ENCODE peak calls at places on chromosomes 3 and 15, in seven cellular contexts. O is IMR-90, D is H9, I is neuronal stem cell, Y is mesenchymal stem cell, F is H1, B is trophoblast cell. W is an unnamed sample.

GRCh38 chr15:36844453-36845094 is 255.8 kb downstream of the MEIS2 start:
- DNase-seq in O (peak; percentile 69), D (no peak), I (no peak), Y (peak; percentile 63), F (no peak), B (no peak), W (peak; percentile 10)

GRCh38 chr15:46409879-46410278 is 775.0 kb downstream of the SQOR start:
- DNase-seq in O (no peak), D (no peak), I (no peak), Y (no peak), F (no peak), B (no peak), W (no peak)

GRCh38 chr3:158103131-158103955 is 2.9 kb downstream of the SHOX2 start:
- DNase-seq in O (no peak), D (peak; percentile 54), I (no peak), Y (peak; percentile 30), F (no peak), B (no peak), W (peak; percentile 44)

GRCh38 chr3:133451309-133451708 is 51.5 kb downstream of the BFSP2 start:
- DNase-seq in O (no peak), D (no peak), I (no peak), Y (no peak), F (no peak), B (no peak), W (no peak)

GRCh38 chr3:52535411-52536111 is 844 bp upstream of the UQCC5 start:
- DNase-seq in O (no peak), D (no peak), I (no peak), Y (no peak), F (no peak), B (no peak), W (no peak)

GRCh38 chr3:82080261-82080660 is 318.8 kb upstream of the GBE1 start:
- DNase-seq in O (no peak), D (no peak), I (no peak), Y (no peak), F (no peak), B (no peak), W (peak; percentile 67)

GRCh38 chr15:62462268-62462667 is 297.2 kb upstream of the C2CD4B start:
- DNase-seq in O (no peak), D (no peak), I (no peak), Y (peak; percentile 38), F (no peak), B (no peak), W (no peak)

GRCh38 chr3:169278092-169278491 is 385.4 kb downstream of the MECOM start:
- DNase-seq in O (no peak), D (no peak), I (no peak), Y (no peak), F (no peak), B (no peak), W (no peak)

GRCh38 chr15:101149864-101150722 is 101.8 kb downstream of the CHSY1 start:
- DNase-seq in O (no peak), D (no peak), I (no peak), Y (no peak), F (no peak), B (no peak), W (no peak)

GRCh38 chr3:157958471-157958870 is 147.7 kb downstream of the SHOX2 start:
- DNase-seq in O (no peak), D (no peak), I (no peak), Y (no peak), F (no peak), B (no peak), W (peak; percentile 57)

GRCh38 chr3:161267646-161268045 is 46.5 kb downstream of the NMD3 start:
- DNase-seq in O (no peak), D (no peak), I (no peak), Y (no peak), F (no peak), B (no peak), W (no peak)

GRCh38 chr3:187051724-187052364 is 87.5 kb downstream of the RPL39L start:
- DNase-seq in O (no peak), D (no peak), I (no peak), Y (no peak), F (no peak), B (peak; percentile 38), W (no peak)

GRCh38 chr3:187044871-187045552 is 94.3 kb downstream of the RPL39L start:
- DNase-seq in O (no peak), D (no peak), I (no peak), Y (no peak), F (no peak), B (no peak), W (no peak)

GRCh38 chr3:187051066-187051465 is 88.2 kb downstream of the RPL39L start:
- DNase-seq in O (no peak), D (no peak), I (no peak), Y (no peak), F (no peak), B (no peak), W (no peak)

GRCh38 chr3:187046033-187046432 is 93.3 kb downstream of the RPL39L start:
- DNase-seq in O (no peak), D (no peak), I (no peak), Y (no peak), F (no peak), B (no peak), W (no peak)

GRCh38 chr3:187049462-187050101 is 89.7 kb downstream of the RPL39L start:
- DNase-seq in O (no peak), D (no peak), I (no peak), Y (no peak), F (no peak), B (no peak), W (no peak)
- H2BK120ac ChIP-seq in O (no peak overlapping the region), D (no peak overlapping the region), I (no peak overlapping the region), Y (no peak overlapping the region), F (no peak overlapping the region), B (no peak overlapping the region), W (no peak overlapping the region)

GRCh38 chr3:172315401-172316091 is 132.7 kb downstream of the GHSR start:
- DNase-seq in O (peak; percentile 85), D (no peak), I (no peak), Y (peak; percentile 95), F (no peak), B (no peak), W (peak; percentile 54)
- H2BK120ac ChIP-seq in O (peak overlapping the region; percentile 59), D (no peak overlapping the region), I (no peak overlapping the region), Y (no peak overlapping the region), F (no peak overlapping the region), B (no peak overlapping the region), W (no peak overlapping the region)

GRCh38 chr15:34262362-34262761 is 37.5 kb downstream of the EMC4 start:
- DNase-seq in O (no peak), D (peak; percentile 25), I (no peak), Y (no peak), F (no peak), B (no peak), W (no peak)
- H2BK120ac ChIP-seq in O (no peak overlapping the region), D (no peak overlapping the region), I (no peak overlapping the region), Y (no peak overlapping the region), F (no peak overlapping the region), B (no peak overlapping the region), W (no peak overlapping the region)

DNA sequence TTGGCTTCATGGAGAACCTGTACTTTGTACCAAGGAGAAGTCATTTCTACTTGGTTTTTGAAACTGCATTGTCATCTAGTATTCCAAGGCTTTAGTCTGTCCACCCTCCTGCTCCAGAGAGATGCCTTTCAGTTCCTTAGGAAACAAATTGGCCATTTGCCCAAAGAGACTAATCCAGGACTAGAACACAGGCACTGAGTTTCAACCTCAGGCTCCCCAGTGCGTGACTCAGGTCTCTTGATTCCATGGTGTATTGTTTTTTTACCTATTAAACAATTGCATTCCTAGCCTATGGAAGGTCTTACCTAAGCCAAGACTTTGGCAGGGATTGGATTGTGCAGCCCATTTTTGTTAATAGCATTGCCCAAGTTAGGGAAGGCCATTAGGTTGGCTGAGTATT is 214.8 kb upstream of the CTDSPL start:
- DNase-seq in O (no peak), D (no peak), I (no peak), Y (no peak), F (no peak), B (no peak), W (no peak)
- H2BK120ac ChIP-seq in O (no peak overlapping the region), D (no peak overlapping the region), I (no peak overlapping the region), Y (no peak overlapping the region), F (no peak overlapping the region), B (no peak overlapping the region), W (no peak overlapping the region)

GRCh38 chr3:3189961-3190360 is 10.5 kb upstream of the CRBN start:
- DNase-seq in O (no peak), D (no peak), I (no peak), Y (no peak), F (no peak), B (no peak), W (peak; percentile 93)

GRCh38 chr3:3196148-3196861 is 16.8 kb upstream of the CRBN start:
- DNase-seq in O (no peak), D (peak; percentile 34), I (no peak), Y (peak; percentile 17), F (no peak), B (peak; percentile 16), W (peak; percentile 48)

GRCh38 chr3:3189102-3189727 is 9.7 kb upstream of the CRBN start:
- DNase-seq in O (peak; percentile 19), D (no peak), I (no peak), Y (peak; percentile 30), F (no peak), B (no peak), W (no peak)

GRCh38 chr3:3191675-3192480 is 12.4 kb upstream of the CRBN start:
- DNase-seq in O (no peak), D (no peak), I (no peak), Y (peak; percentile 9), F (no peak), B (no peak), W (peak; percentile 91)

GRCh38 chr3:3192481-3192764 is 12.9 kb upstream of the CRBN start:
- DNase-seq in O (no peak), D (no peak), I (no peak), Y (no peak), F (no peak), B (no peak), W (peak; percentile 59)
- H2BK120ac ChIP-seq in O (no peak overlapping the region), D (no peak overlapping the region), I (no peak overlapping the region), Y (no peak overlapping the region), F (no peak overlapping the region), B (no peak overlapping the region), W (no peak overlapping the region)

GRCh38 chr15:93291380-93291779 is 202.4 kb upstream of the RGMA start:
- DNase-seq in O (no peak), D (no peak), I (no peak), Y (no peak), F (no peak), B (no peak), W (no peak)

GRCh38 chr15:93298901-93299300 is 209.9 kb upstream of the RGMA start:
- DNase-seq in O (no peak), D (no peak), I (no peak), Y (no peak), F (no peak), B (no peak), W (no peak)

GRCh38 chr15:93300796-93301195 is 211.8 kb upstream of the RGMA start:
- DNase-seq in O (no peak), D (no peak), I (no peak), Y (no peak), F (no peak), B (no peak), W (no peak)

GRCh38 chr15:93302080-93302765 is 213.2 kb upstream of the RGMA start:
- DNase-seq in O (no peak), D (no peak), I (no peak), Y (no peak), F (no peak), B (no peak), W (no peak)

GRCh38 chr15:93296786-93297500 is 207.9 kb upstream of the RGMA start:
- DNase-seq in O (no peak), D (no peak), I (no peak), Y (no peak), F (no peak), B (no peak), W (no peak)
- H2BK120ac ChIP-seq in O (no peak overlapping the region), D (no peak overlapping the region), I (no peak overlapping the region), Y (no peak overlapping the region), F (no peak overlapping the region), B (no peak overlapping the region), W (no peak overlapping the region)